ENCODE peak calls at places on chromosomes 13 and 19, in four cellular contexts. M is GM12892, A is T-helper 1 cell, N is nephron progenitor cell. L is an unnamed sample.

GRCh38 chr19:18526316-18526715 is 4.4 kb upstream of the ELL start:
- DNase-seq in M (no peak), A (no peak), N (no peak), L (no peak)

GRCh38 chr13:53301449-53301848 is 272.8 kb downstream of the OLFM4 start:
- DNase-seq in M (no peak), A (no peak), N (no peak), L (no peak)

GRCh38 chr13:27273658-27274425 is 3.2 kb downstream of the RASL11A start:
- DNase-seq in M (no peak), A (no peak), N (no peak), L (no peak)

GRCh38 chr13:94305463-94305862 is 174.0 kb downstream of the DCT start:
- DNase-seq in M (no peak), A (no peak), N (no peak), L (no peak)

GRCh38 chr19:50759886-50760285 is 10.4 kb upstream of the GPR32 start:
- DNase-seq in M (no peak), A (no peak), N (no peak), L (no peak)

GRCh38 chr19:57587529-57587928 is 3.6 kb downstream of the ZIK1 start:
- DNase-seq in M (no peak), A (no peak), N (no peak), L (no peak)

GRCh38 chr19:37975596-37976515 is 68.8 kb downstream of the SIPA1L3 start:
- DNase-seq in M (no peak), A (no peak), N (no peak), L (no peak)

GRCh38 chr19:13839193-13839937 is 37.6 kb upstream of the NANOS3 start:
- DNase-seq in M (peak; percentile 81), A (peak; percentile 73), N (no peak), L (no peak)

GRCh38 chr19:37007587-37008220 is 70.5 kb upstream of the ZNF420 start:
- DNase-seq in M (no peak), A (no peak), N (no peak), L (no peak)

L was measured in neural crest cell.